ENCODE peak calls at places on chromosomes 1 and 21, in nine cellular contexts. P is heart left ventricle, H is GM12878, I is esophagus muscularis mucosa, E is suprapubic skin, M is endothelial cell of umbilical vein, X is uterus, O is IMR-90, S is adrenal gland. K is an unnamed sample.

GRCh38 chr1:185159966-185160365 is 3.0 kb downstream of the SWT1 start:
- DNase-seq in S (no peak), X (no peak), P (no peak), M (no peak), E (no peak), H (peak), O (peak), I (no peak), K (no peak)

GRCh38 chr21:38950388-38951094 is 144.8 kb downstream of the ETS2 start:
- DNase-seq in M (no peak), S (no peak), I (no peak), E (no peak), H (no peak), O (peak), X (no peak), P (no peak), K (no peak)

GRCh38 chr1:6112690-6113005 is 67.0 kb downstream of the KCNAB2 start:
- DNase-seq in M (no peak), X (no peak), E (no peak), S (no peak), I (no peak), O (no peak), H (no peak), P (no peak), K (no peak)

GRCh38 chr1:1351511-1352427 is 2.6 kb upstream of the DVL1 start:
- DNase-seq in S (no peak), I (no peak), H (no peak), O (peak), E (no peak), P (peak), M (no peak), X (peak), K (no peak)

GRCh38 chr1:162688521-162688920 is 56.3 kb downstream of the DDR2 start:
- DNase-seq in I (no peak), P (no peak), X (no peak), M (no peak), S (peak), H (no peak), E (no peak), O (no peak), K (no peak)

GRCh38 chr1:214248294-214249082 is 32.5 kb upstream of the SMYD2 start:
- DNase-seq in O (peak), H (no peak), P (no peak), M (peak), I (no peak), E (no peak), X (no peak), S (no peak), K (no peak)

GRCh38 chr1:173267453-173267945 is 60.4 kb upstream of the TNFSF4 start:
- DNase-seq in M (peak), H (peak), P (no peak), O (peak), I (no peak), X (no peak), E (no peak), S (no peak), K (no peak)

GRCh38 chr1:25033030-25033827 is 103.2 kb upstream of the RUNX3 start:
- DNase-seq in O (no peak), S (no peak), P (no peak), H (no peak), M (no peak), E (no peak), X (no peak), I (no peak), K (no peak)

GRCh38 chr1:20578062-20578461 is 10.8 kb upstream of the CDA start:
- DNase-seq in S (peak), X (no peak), E (no peak), H (no peak), M (no peak), I (no peak), P (no peak), O (no peak), K (no peak)

GRCh38 chr21:41428311-41428710 is 2.3 kb downstream of the MX1 start:
- DNase-seq in M (no peak), X (no peak), P (no peak), H (no peak), S (no peak), E (no peak), I (peak), O (no peak), K (no peak)

GRCh38 chr21:41427556-41427955 is 1.5 kb downstream of the MX1 start:
- DNase-seq in O (no peak), E (no peak), P (no peak), S (no peak), M (no peak), H (no peak), X (no peak), I (no peak), K (no peak)

GRCh38 chr21:41426656-41427311 is 745 bp downstream of the MX1 start:
- DNase-seq in S (no peak), H (no peak), E (no peak), X (peak), P (peak), O (no peak), I (peak), M (no peak), K (no peak)

GRCh38 chr21:41425588-41425953 is 468 bp upstream of the MX1 start:
- DNase-seq in S (no peak), H (no peak), P (no peak), E (no peak), O (no peak), X (no peak), I (peak), M (no peak), K (no peak)

GRCh38 chr21:41425954-41426655 is at the start of gene MX1:
- DNase-seq in M (peak), E (peak), I (peak), X (peak), P (peak), O (peak), S (peak), H (peak), K (peak)
- TF ChIP-seq POLR2A in M (no peak), E (no peak), I (peak), X (peak), P (peak), O (no peak), S (peak), H (peak), K (peak)

GRCh38 chr21:42836402-42836666 is 43.0 kb downstream of the WDR4 start:
- DNase-seq in H (no peak), I (no peak), X (no peak), O (no peak), S (no peak), M (no peak), P (no peak), E (no peak), K (no peak)
- TF ChIP-seq POLR2A in H (no peak), I (no peak), X (no peak), O (no peak), S (no peak), M (no peak), P (no peak), E (no peak), K (no peak)

GRCh38 chr1:11045428-11046269 is 1.4 kb downstream of the MASP2 start:
- DNase-seq in M (no peak), S (peak), E (no peak), O (no peak), X (peak), H (no peak), I (no peak), P (no peak), K (no peak)
- TF ChIP-seq POLR2A in M (no peak), S (no peak), E (no peak), O (no peak), X (no peak), H (no peak), I (no peak), P (no peak), K (no peak)

GRCh38 chr1:27623327-27624212 is 11.4 kb downstream of the FGR start:
- DNase-seq in I (no peak), X (no peak), O (no peak), H (no peak), S (no peak), E (no peak), P (no peak), M (no peak), K (no peak)
- TF ChIP-seq POLR2A in I (no peak), X (no peak), O (no peak), H (no peak), S (no peak), E (no peak), P (no peak), M (no peak), K (no peak)

DNA sequence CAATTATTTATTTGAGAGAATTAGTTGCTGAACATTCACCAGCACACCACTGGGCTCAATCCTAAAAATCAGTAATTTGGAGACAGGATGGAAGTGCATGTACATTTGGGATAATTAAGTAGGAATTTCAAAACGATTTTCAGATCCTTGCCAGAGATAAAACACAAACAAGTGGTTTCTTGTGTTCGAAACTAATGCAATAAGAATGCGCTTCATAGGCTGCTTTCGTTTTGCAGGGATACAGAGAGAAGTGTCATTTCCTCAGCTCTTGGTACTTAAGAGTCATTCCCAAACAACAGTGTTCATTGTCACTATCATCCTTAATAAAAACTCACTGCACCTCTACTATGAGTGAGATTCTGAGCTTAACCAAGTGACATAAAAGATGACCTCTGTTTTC is 20.6 kb upstream of the USP24 start:
- DNase-seq in H (no peak), O (peak), P (no peak), X (no peak), E (no peak), I (no peak), S (no peak), M (peak), K (no peak)
- TF ChIP-seq POLR2A in H (no peak), O (no peak), P (no peak), X (no peak), E (no peak), I (no peak), S (no peak), M (no peak), K (no peak)

GRCh38 chr1:62240651-62241050 is 46.0 kb downstream of the L1TD1 start:
- DNase-seq in O (no peak), S (no peak), P (no peak), E (no peak), M (no peak), X (no peak), H (no peak), I (no peak), K (no peak)

GRCh38 chr1:62238507-62238906 is 43.9 kb downstream of the L1TD1 start:
- DNase-seq in X (no peak), H (no peak), S (no peak), I (no peak), P (no peak), M (no peak), O (no peak), E (no peak), K (no peak)

GRCh38 chr1:62235576-62235975 is 40.9 kb downstream of the L1TD1 start:
- DNase-seq in E (no peak), O (no peak), I (no peak), P (no peak), X (no peak), M (no peak), H (no peak), S (no peak), K (no peak)

GRCh38 chr1:62237361-62237760 is 42.7 kb downstream of the L1TD1 start:
- DNase-seq in O (no peak), S (no peak), H (no peak), I (no peak), X (no peak), E (no peak), P (no peak), M (no peak), K (no peak)

GRCh38 chr1:62237950-62238374 is 43.3 kb downstream of the L1TD1 start:
- DNase-seq in I (no peak), X (no peak), E (no peak), M (no peak), H (no peak), S (no peak), O (no peak), P (no peak), K (no peak)
- TF ChIP-seq POLR2A in I (no peak), X (no peak), E (no peak), M (no peak), H (no peak), S (no peak), O (no peak), P (no peak), K (no peak)